ENCODE peak calls at places on chromosomes 1 and 21, in nine cellular contexts. S, Y, I, H, T, R, U, K and P are unnamed samples.
A peak's percentile ranks its signal among the peaks of the same experiment; 100 is the strongest.

GRCh38 chr1:61139324-61140055 is 57.1 kb downstream of the NFIA start:
- DNase-seq in U (peak; percentile 55), T (peak; percentile 58), K (no peak), S (no peak), H (no peak), Y (no peak), I (no peak), R (no peak), P (no peak)

GRCh38 chr1:154784924-154785531 is 85.1 kb downstream of the KCNN3 start:
- DNase-seq in I (peak; percentile 70), H (no peak), S (no peak), U (no peak), T (no peak), R (no peak), Y (no peak), K (no peak), P (no peak)

GRCh38 chr1:212286437-212287131 is 1.4 kb downstream of the PPP2R5A start:
- DNase-seq in H (no peak), Y (no peak), I (no peak), K (peak; percentile 39), U (no peak), S (no peak), R (no peak), T (peak; percentile 22), P (no peak)

GRCh38 chr1:85406887-85407593 is 57.9 kb downstream of the DDAH1 start:
- DNase-seq in R (no peak), I (no peak), Y (peak; percentile 33), T (peak; percentile 92), U (peak; percentile 55), S (no peak), H (peak; percentile 66), K (peak; percentile 68), P (peak; percentile 77)

GRCh38 chr21:41677671-41678015 is 89.2 kb downstream of the RIPK4 start:
- DNase-seq in S (no peak), I (no peak), R (peak; percentile 56), U (no peak), K (no peak), T (no peak), H (no peak), Y (no peak), P (no peak)

GRCh38 chr1:181133441-181133951 is 45.0 kb downstream of the IER5 start:
- DNase-seq in I (no peak), R (peak; percentile 48), T (no peak), S (no peak), H (no peak), K (no peak), U (no peak), Y (no peak), P (no peak)

GRCh38 chr1:180192172-180192571 is 37.5 kb downstream of the QSOX1 start:
- DNase-seq in S (no peak), K (no peak), Y (no peak), H (no peak), U (no peak), R (no peak), T (no peak), I (no peak), P (no peak)

GRCh38 chr1:17768651-17769241 is 13.6 kb downstream of the ACTL8 start:
- DNase-seq in I (no peak), T (peak; percentile 97), K (no peak), U (no peak), H (peak; percentile 16), R (no peak), Y (peak; percentile 34), S (no peak), P (no peak)

GRCh38 chr21:31201548-31201947 is 142.5 kb downstream of the TIAM1 start:
- DNase-seq in T (no peak), I (no peak), U (no peak), Y (no peak), H (no peak), S (no peak), R (no peak), K (peak; percentile 32), P (no peak)

GRCh38 chr21:26169611-26170470 is 729 bp downstream of the APP start:
- DNase-seq in Y (peak; percentile 71), H (no peak), T (peak; percentile 77), U (peak; percentile 68), I (peak; percentile 35), R (peak; percentile 64), S (peak; percentile 83), K (peak; percentile 78), P (no peak)

GRCh38 chr1:27135920-27136551 is 18.9 kb downstream of the SLC9A1 start:
- DNase-seq in I (no peak), S (no peak), Y (peak; percentile 61), T (no peak), H (no peak), R (no peak), U (no peak), K (no peak), P (no peak)

GRCh38 chr1:55081188-55081904 is 42.0 kb downstream of the PCSK9 start:
- DNase-seq in Y (no peak), K (no peak), S (no peak), H (peak; percentile 38), U (no peak), R (no peak), I (no peak), T (peak; percentile 80), P (no peak)

GRCh38 chr1:43143441-43143888 is 28.6 kb downstream of the EBNA1BP2 start:
- DNase-seq in Y (peak; percentile 35), S (no peak), I (no peak), R (no peak), U (no peak), K (no peak), T (peak; percentile 4), H (no peak), P (no peak)

GRCh38 chr21:46022551-46023107 is 41.1 kb downstream of the COL6A1 start:
- DNase-seq in T (peak; percentile 62), U (no peak), Y (no peak), R (no peak), S (no peak), K (no peak), I (no peak), H (no peak), P (no peak)

GRCh38 chr1:84862810-84863251 is 30.2 kb downstream of the LPAR3 start:
- DNase-seq in R (no peak), K (no peak), Y (no peak), I (peak; percentile 82), S (no peak), U (no peak), T (no peak), H (no peak), P (no peak)

GRCh38 chr1:109255097-109255651 is 5.8 kb downstream of the CELSR2 start:
- DNase-seq in I (no peak), Y (peak; percentile 68), H (no peak), T (no peak), U (no peak), S (peak; percentile 83), K (no peak), R (no peak), P (no peak)

GRCh38 chr1:211603191-211603701 is 24.3 kb upstream of the SLC30A1 start:
- DNase-seq in T (peak; percentile 68), S (no peak), U (no peak), K (no peak), R (no peak), Y (no peak), I (no peak), H (no peak), P (no peak)

GRCh38 chr1:153790282-153790995 is 15.2 kb downstream of the SLC27A3 start:
- DNase-seq in K (peak; percentile 84), I (no peak), T (peak; percentile 84), U (peak; percentile 78), Y (no peak), H (no peak), S (no peak), R (peak; percentile 17), P (peak; percentile 60)

GRCh38 chr1:194076646-194077045 is 890.2 kb upstream of the B3GALT2 start:
- DNase-seq in S (no peak), U (no peak), Y (no peak), H (no peak), T (peak; percentile 81), R (peak; percentile 5), K (no peak), I (no peak), P (no peak)

GRCh38 chr21:44299085-44299457 is 782 bp upstream of the PFKL start:
- DNase-seq in T (no peak), K (no peak), Y (no peak), I (no peak), U (no peak), H (no peak), S (no peak), R (peak; percentile 12), P (no peak)

GRCh38 chr1:186740324-186740723 is 60.1 kb upstream of the PTGS2 start:
- DNase-seq in S (no peak), Y (no peak), T (no peak), U (no peak), K (no peak), I (no peak), H (no peak), R (no peak), P (no peak)

GRCh38 chr1:100879422-100879821 is 15.2 kb downstream of the EXTL2 start:
- DNase-seq in K (no peak), R (no peak), H (no peak), U (no peak), Y (no peak), S (no peak), I (no peak), T (no peak), P (no peak)

GRCh38 chr1:209648931-209649776 is 3.1 kb downstream of the LAMB3 start:
- DNase-seq in R (no peak), K (no peak), Y (no peak), H (peak; percentile 75), I (no peak), T (peak; percentile 96), U (peak; percentile 72), S (no peak), P (peak; percentile 89)

GRCh38 chr21:16741228-16741665 is 771.6 kb upstream of the CXADR start:
- DNase-seq in Y (no peak), H (no peak), T (no peak), R (no peak), S (no peak), K (no peak), U (peak; percentile 32), I (no peak), P (no peak)

GRCh38 chr21:38984982-38985422 is 179.3 kb downstream of the ETS2 start:
- DNase-seq in Y (no peak), K (no peak), S (no peak), T (peak; percentile 93), U (peak; percentile 37), I (no peak), R (no peak), H (peak; percentile 63), P (peak; percentile 91)

GRCh38 chr21:33032434-33033047 is 6.8 kb downstream of the OLIG2 start:
- DNase-seq in H (no peak), S (no peak), Y (no peak), I (no peak), K (no peak), R (no peak), T (no peak), U (no peak), P (no peak)

GRCh38 chr1:233277637-233278413 is 17.7 kb downstream of the PCNX2 start:
- DNase-seq in K (no peak), R (no peak), Y (no peak), T (no peak), U (no peak), S (no peak), H (no peak), I (no peak), P (no peak)

GRCh38 chr1:173048629-173049326 is 2.0 kb downstream of the TNFSF18 start:
- DNase-seq in K (no peak), I (no peak), R (no peak), Y (no peak), S (no peak), T (peak; percentile 65), U (no peak), H (no peak), P (no peak)

GRCh38 chr21:36753556-36753955 is 54.6 kb downstream of the SIM2 start:
- DNase-seq in H (peak; percentile 29), I (no peak), S (no peak), R (no peak), U (no peak), K (no peak), T (peak; percentile 80), Y (no peak), P (peak; percentile 10)

GRCh38 chr1:6860401-6860800 is 75.1 kb downstream of the CAMTA1 start:
- DNase-seq in R (no peak), S (no peak), U (peak; percentile 51), I (no peak), K (no peak), H (no peak), T (peak; percentile 62), Y (no peak), P (no peak)

GRCh38 chr1:58941471-58942289 is 157.8 kb upstream of the JUN start:
- DNase-seq in I (peak; percentile 68), Y (no peak), H (no peak), T (no peak), R (no peak), S (no peak), K (no peak), U (no peak), P (no peak)